ENCODE peak calls at places on chromosomes 1 and 21, in eight cellular contexts. J, D, H, W, L, F, G and V are unnamed samples.

GRCh38 chr1:111201275-111202090 is 1.0 kb upstream of the DENND2D start:
- DNase-seq in J (no peak), D (no peak), H (no peak), W (no peak), L (no peak), F (no peak), G (no peak), V (no peak)

GRCh38 chr1:221575605-221576004 is 166.3 kb downstream of the DUSP10 start:
- DNase-seq in J (no peak), D (no peak), H (no peak), W (no peak), L (no peak), F (no peak), G (no peak), V (no peak)

GRCh38 chr1:20731057-20731991 is 1.2 kb downstream of the SH2D5 start:
- DNase-seq in J (no peak), D (no peak), H (no peak), W (no peak), L (no peak), F (peak), G (no peak), V (no peak)

GRCh38 chr1:10378071-10378841 is 20.6 kb upstream of the PGD start:
- DNase-seq in J (no peak), D (peak), H (no peak), W (no peak), L (peak), F (no peak), G (peak), V (peak)

GRCh38 chr1:14794136-14794768 is 195.8 kb downstream of the KAZN start:
- DNase-seq in J (no peak), D (no peak), H (no peak), W (no peak), L (no peak), F (no peak), G (no peak), V (no peak)

GRCh38 chr1:90713741-90714509 is 3.2 kb downstream of the BARHL2 start:
- DNase-seq in J (no peak), D (no peak), H (no peak), W (no peak), L (no peak), F (peak), G (no peak), V (no peak)

GRCh38 chr1:190320952-190321351 is 156.7 kb downstream of the BRINP3 start:
- DNase-seq in J (no peak), D (peak), H (no peak), W (no peak), L (no peak), F (no peak), G (no peak), V (no peak)

GRCh38 chr1:106773206-106773605 is 283.3 kb upstream of the PRMT6 start:
- DNase-seq in J (no peak), D (no peak), H (no peak), W (no peak), L (no peak), F (no peak), G (no peak), V (no peak)

GRCh38 chr21:44351535-44352252 is 1.7 kb upstream of the TRPM2 start:
- DNase-seq in J (no peak), D (no peak), H (no peak), W (no peak), L (no peak), F (no peak), G (no peak), V (no peak)

GRCh38 chr1:183634429-183635065 is 1.0 kb downstream of the ARPC5 start:
- DNase-seq in J (no peak), D (no peak), H (no peak), W (no peak), L (no peak), F (no peak), G (no peak), V (no peak)
- TF ChIP-seq EP300 in J (no peak), D (no peak), H (no peak), W (no peak), L (no peak), F (no peak), G (no peak), V (no peak)

GRCh38 chr1:61079276-61079897 is 3.0 kb upstream of the NFIA start:
- DNase-seq in J (peak), D (no peak), H (no peak), W (peak), L (no peak), F (no peak), G (peak), V (no peak)
- H3K4me3 ChIP-seq in J (peak), D (peak), H (no peak), W (no peak), L (peak), F (peak), G (no peak), V (no peak)

GRCh38 chr1:69994261-69994660 is 211.1 kb downstream of the LRRC40 start:
- DNase-seq in J (no peak), D (no peak), H (no peak), W (no peak), L (no peak), F (no peak), G (no peak), V (no peak)
- TF ChIP-seq EP300 in J (no peak), D (no peak), H (no peak), W (no peak), L (no peak), F (no peak), G (no peak), V (no peak)

DNA sequence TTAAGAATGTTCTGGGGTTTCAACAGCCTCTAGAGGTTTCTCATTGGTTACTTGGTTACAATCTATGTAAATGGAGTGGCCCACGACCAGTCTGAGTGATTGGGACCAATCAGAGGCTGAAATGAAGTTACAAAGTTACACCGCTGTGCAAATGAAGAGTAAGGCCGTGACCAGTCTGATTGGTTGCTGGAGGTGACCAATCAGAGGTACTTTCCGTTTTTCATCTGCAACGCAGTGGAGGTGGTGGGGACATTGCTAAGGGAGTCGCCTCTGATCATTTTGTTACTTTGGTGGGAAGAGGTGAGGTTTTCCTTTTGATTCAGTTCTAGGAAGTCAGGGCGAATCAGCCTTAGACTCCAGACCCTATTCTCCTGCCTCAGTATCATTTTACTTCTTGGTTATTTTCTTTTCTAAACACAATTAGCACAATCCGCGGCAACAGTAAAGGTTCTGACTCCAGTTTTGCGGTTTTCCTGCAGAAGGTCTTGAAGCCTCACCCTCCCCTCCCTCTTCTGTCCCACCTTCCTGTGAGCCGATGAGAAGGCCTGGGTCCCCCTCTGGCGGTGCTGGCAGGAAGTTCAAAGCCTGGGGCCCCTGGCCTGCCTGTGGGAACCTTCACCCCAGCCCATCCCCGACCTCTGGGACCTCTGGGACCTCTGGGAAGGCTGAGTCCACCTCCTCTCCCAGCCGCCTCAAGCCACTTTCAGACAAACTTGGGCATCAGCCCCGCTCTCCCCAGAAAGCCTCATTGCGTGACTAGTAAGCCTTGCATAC is 38.7 kb upstream of the TTC34 start:
- DNase-seq in J (no peak), D (no peak), H (no peak), W (no peak), L (no peak), F (no peak), G (no peak), V (no peak)
- H3K4me3 ChIP-seq in J (no peak), D (no peak), H (no peak), W (no peak), L (no peak), F (no peak), G (no peak), V (no peak)

DNA sequence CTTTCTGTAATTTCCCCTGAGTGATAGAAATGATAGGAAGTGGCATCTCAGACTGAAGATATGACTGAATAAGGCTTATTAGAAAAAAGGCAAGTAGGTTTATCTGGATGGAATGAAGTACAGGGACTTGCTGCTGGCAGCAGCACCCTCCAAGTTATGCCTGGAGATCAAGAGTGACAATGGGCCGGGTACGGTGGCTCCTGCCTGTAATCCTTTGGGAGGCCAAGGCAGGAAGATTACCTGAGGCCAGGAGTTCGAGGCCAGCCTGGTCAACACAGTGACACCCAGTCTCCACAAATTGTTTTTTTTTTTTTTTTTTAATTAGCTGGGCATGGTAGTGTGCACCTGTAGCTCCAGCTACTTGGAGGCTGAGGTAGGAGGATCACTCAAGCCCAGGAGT is 87.8 kb downstream of the SCCPDH start:
- DNase-seq in J (no peak), D (no peak), H (no peak), W (no peak), L (no peak), F (no peak), G (no peak), V (no peak)
- TF ChIP-seq EP300 in J (no peak), D (no peak), H (no peak), W (no peak), L (no peak), F (no peak), G (no peak), V (no peak)

DNA sequence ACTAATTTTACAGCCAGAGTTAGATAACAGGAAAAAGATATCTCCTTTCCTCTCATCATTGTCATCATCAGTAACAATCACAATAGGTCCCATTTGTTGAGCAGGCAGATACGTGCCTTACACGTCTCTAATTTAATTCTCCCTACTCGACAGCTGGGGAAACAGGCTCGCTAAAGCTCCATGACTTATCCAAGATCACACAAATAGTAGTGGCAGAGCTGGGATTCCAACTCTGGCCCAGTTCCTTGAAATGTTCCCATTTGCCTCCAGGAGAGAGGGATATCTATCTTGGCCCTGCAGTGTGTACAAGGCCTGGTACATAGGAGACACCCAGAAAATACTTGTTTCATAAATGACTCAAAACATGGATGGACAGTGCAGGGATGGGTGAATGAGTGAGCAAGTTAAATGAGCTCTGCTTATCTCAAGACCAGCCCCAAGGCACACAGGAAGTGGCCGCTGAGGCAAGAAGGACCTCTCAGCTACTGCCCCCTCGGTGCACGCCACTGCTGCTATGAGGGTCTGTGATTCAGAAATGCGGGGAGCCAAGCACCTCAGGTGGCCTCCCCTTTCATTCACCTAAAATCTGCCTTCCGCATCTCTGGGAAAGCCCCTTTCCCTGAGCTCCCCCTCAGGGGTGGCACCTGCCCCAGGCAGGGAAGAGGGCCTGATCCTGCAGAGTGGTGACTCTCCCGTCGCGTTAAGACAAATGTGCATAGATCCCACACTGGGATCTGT is 3.7 kb downstream of the KCNN3 start:
- DNase-seq in J (no peak), D (no peak), H (no peak), W (no peak), L (no peak), F (no peak), G (no peak), V (no peak)
- H3K4me3 ChIP-seq in J (no peak), D (no peak), H (peak), W (no peak), L (peak), F (no peak), G (no peak), V (peak)

GRCh38 chr1:178532392-178532791 is 19.5 kb downstream of the TEX35 start:
- DNase-seq in J (peak), D (peak), H (no peak), W (peak), L (peak), F (peak), G (peak), V (peak)
- TF ChIP-seq EP300 in J (no peak), D (no peak), H (no peak), W (no peak), L (no peak), F (no peak), G (no peak), V (no peak)

DNA sequence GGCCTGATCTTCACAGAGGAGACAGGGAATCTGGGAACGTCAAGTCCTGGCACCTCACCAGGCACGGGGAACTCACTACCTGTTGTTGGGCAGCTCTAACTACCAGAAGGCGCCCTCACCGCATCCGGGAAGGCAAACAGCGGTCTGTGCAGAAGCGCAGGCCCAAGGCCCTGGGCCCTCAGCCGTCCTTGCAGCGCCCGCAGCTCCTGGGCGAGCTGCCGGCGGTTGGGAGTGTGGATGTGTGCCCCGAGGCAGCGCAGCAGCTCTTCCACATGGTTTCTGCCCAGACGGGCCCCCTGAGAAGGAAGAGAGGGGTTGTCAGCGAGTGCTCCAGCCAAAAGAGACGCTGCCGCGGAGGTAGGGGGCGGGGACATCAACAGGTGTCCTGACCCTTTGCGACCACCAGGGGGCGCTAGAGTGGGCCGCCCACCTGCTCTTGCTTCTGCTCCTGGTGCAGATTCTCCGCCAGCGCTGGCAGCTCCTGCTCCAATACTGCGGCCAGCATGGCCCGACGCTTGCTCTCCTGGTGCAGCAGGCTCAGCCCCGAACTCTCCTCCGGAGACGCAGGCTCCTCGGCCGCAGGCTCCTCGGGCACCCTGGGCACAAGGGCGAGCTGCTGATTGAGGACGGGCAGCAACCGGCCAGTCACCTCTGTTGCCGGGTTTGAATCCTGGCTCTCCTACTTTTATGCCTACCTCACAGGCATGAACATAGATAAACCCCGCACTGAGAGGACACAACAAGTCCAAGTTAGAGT is 9.3 kb downstream of the MAP3K6 start:
- DNase-seq in J (peak), D (peak), H (no peak), W (peak), L (peak), F (peak), G (peak), V (peak)
- H3K4me3 ChIP-seq in J (no peak), D (no peak), H (peak), W (peak), L (peak), F (peak), G (no peak), V (no peak)

DNA sequence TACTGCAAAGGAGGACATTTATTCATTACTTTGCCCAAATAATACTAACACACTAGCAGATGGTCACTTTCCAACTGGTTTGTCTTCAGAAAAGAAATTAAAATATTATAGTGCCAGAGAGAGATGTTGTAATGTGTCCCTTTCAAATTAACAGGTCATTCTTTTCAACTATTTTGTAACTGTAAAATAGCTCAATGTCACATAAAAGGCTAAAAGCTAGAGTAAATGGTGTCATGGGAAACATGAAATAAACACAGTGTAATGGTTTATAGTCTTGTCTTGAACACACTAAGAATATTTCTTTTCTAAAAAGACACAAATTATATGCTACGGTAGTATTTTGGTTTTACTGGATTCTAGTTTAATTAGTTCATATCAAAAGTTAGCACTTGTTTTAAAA is 77.8 kb downstream of the ADGRL2 start:
- DNase-seq in J (no peak), D (no peak), H (no peak), W (no peak), L (no peak), F (no peak), G (no peak), V (no peak)
- TF ChIP-seq EP300 in J (no peak), D (no peak), H (no peak), W (no peak), L (no peak), F (no peak), G (no peak), V (no peak)